ENCODE peak calls at places on chromosomes 3 and 15, in six cellular contexts. One of them, this sample, is unnamed.

GRCh38 chr3:32401541-32402052 is 9.9 kb downstream of the CMTM7 start:
- DNase-seq in kidney epithelial cell: no peak
- DNase-seq in tibial artery: peak
- DNase-seq in T-helper 1 cell: peak
- DNase-seq in WTC11: peak
- DNase-seq in tibial nerve: peak
- DNase-seq in this sample: peak

GRCh38 chr3:38359038-38359437 is 12.5 kb downstream of the XYLB start:
- DNase-seq in kidney epithelial cell: no peak
- DNase-seq in tibial artery: no peak
- DNase-seq in T-helper 1 cell: no peak
- DNase-seq in WTC11: no peak
- DNase-seq in tibial nerve: no peak
- DNase-seq in this sample: no peak

GRCh38 chr15:31802761-31803160 is 227.6 kb upstream of the CHRNA7 start:
- DNase-seq in T-helper 1 cell: no peak
- DNase-seq in kidney epithelial cell: no peak
- DNase-seq in tibial nerve: no peak
- DNase-seq in WTC11: no peak
- DNase-seq in tibial artery: no peak
- DNase-seq in this sample: no peak

GRCh38 chr15:75836953-75837321 is 6.3 kb upstream of the UBE2Q2 start:
- DNase-seq in WTC11: no peak
- DNase-seq in tibial artery: peak
- DNase-seq in tibial nerve: peak
- DNase-seq in kidney epithelial cell: peak
- DNase-seq in T-helper 1 cell: peak
- DNase-seq in this sample: no peak

GRCh38 chr15:70026991-70027390 is 70.7 kb downstream of the TLE3 start:
- DNase-seq in kidney epithelial cell: no peak
- DNase-seq in WTC11: no peak
- DNase-seq in tibial artery: no peak
- DNase-seq in T-helper 1 cell: no peak
- DNase-seq in tibial nerve: no peak
- DNase-seq in this sample: no peak

GRCh38 chr15:43511012-43511885 is 6.2 kb upstream of the MAP1A start:
- DNase-seq in kidney epithelial cell: no peak
- DNase-seq in T-helper 1 cell: peak
- DNase-seq in tibial nerve: no peak
- DNase-seq in WTC11: peak
- DNase-seq in tibial artery: no peak
- DNase-seq in this sample: peak

GRCh38 chr3:120559228-120560061 is 36.7 kb upstream of the NDUFB4 start:
- DNase-seq in WTC11: peak
- DNase-seq in kidney epithelial cell: peak
- DNase-seq in tibial artery: no peak
- DNase-seq in T-helper 1 cell: no peak
- DNase-seq in tibial nerve: peak
- DNase-seq in this sample: no peak

GRCh38 chr15:70382009-70382749 is 284.5 kb upstream of the TLE3 start:
- DNase-seq in T-helper 1 cell: no peak
- DNase-seq in tibial artery: no peak
- DNase-seq in WTC11: no peak
- DNase-seq in tibial nerve: no peak
- DNase-seq in kidney epithelial cell: no peak
- DNase-seq in this sample: no peak

GRCh38 chr15:90143176-90143655 is 40.9 kb upstream of the IDH2 start:
- DNase-seq in WTC11: peak
- DNase-seq in tibial artery: no peak
- DNase-seq in T-helper 1 cell: peak
- DNase-seq in kidney epithelial cell: no peak
- DNase-seq in tibial nerve: no peak
- DNase-seq in this sample: peak

GRCh38 chr15:29631076-29632070 is 190.9 kb downstream of the TJP1 start:
- DNase-seq in tibial artery: no peak
- DNase-seq in kidney epithelial cell: no peak
- DNase-seq in tibial nerve: no peak
- DNase-seq in WTC11: no peak
- DNase-seq in T-helper 1 cell: no peak
- DNase-seq in this sample: no peak

GRCh38 chr3:86792316-86792715 is 198.6 kb downstream of the VGLL3 start:
- DNase-seq in tibial artery: no peak
- DNase-seq in T-helper 1 cell: no peak
- DNase-seq in WTC11: no peak
- DNase-seq in kidney epithelial cell: no peak
- DNase-seq in tibial nerve: no peak
- DNase-seq in this sample: no peak

GRCh38 chr3:139982404-139982803 is 47.4 kb downstream of the CLSTN2 start:
- DNase-seq in tibial nerve: no peak
- DNase-seq in tibial artery: no peak
- DNase-seq in T-helper 1 cell: no peak
- DNase-seq in WTC11: no peak
- DNase-seq in kidney epithelial cell: no peak
- DNase-seq in this sample: no peak

GRCh38 chr3:98765721-98766120 is 2.6 kb downstream of the ST3GAL6 start:
- DNase-seq in tibial nerve: no peak
- DNase-seq in WTC11: no peak
- DNase-seq in kidney epithelial cell: no peak
- DNase-seq in T-helper 1 cell: no peak
- DNase-seq in tibial artery: no peak
- DNase-seq in this sample: no peak

GRCh38 chr3:127455541-127456450 is 134.7 kb downstream of the TPRA1 start:
- DNase-seq in T-helper 1 cell: peak
- DNase-seq in tibial artery: peak
- DNase-seq in WTC11: peak
- DNase-seq in tibial nerve: peak
- DNase-seq in kidney epithelial cell: no peak
- DNase-seq in this sample: peak

GRCh38 chr3:77825045-77825827 is 785.3 kb downstream of the ROBO2 start:
- DNase-seq in kidney epithelial cell: peak
- DNase-seq in tibial nerve: no peak
- DNase-seq in WTC11: no peak
- DNase-seq in tibial artery: no peak
- DNase-seq in T-helper 1 cell: no peak
- DNase-seq in this sample: no peak

GRCh38 chr15:92839696-92840095 is 60.4 kb upstream of the CHD2 start:
- DNase-seq in tibial nerve: no peak
- DNase-seq in T-helper 1 cell: peak
- DNase-seq in tibial artery: no peak
- DNase-seq in WTC11: no peak
- DNase-seq in kidney epithelial cell: no peak
- DNase-seq in this sample: no peak

GRCh38 chr15:89104172-89104564 is 15.9 kb downstream of the ABHD2 start:
- DNase-seq in T-helper 1 cell: no peak
- DNase-seq in tibial artery: peak
- DNase-seq in kidney epithelial cell: no peak
- DNase-seq in WTC11: peak
- DNase-seq in tibial nerve: peak
- DNase-seq in this sample: no peak

GRCh38 chr15:79168922-79169322 is 78.3 kb upstream of the RASGRF1 start:
- DNase-seq in kidney epithelial cell: peak
- DNase-seq in tibial nerve: no peak
- DNase-seq in WTC11: peak
- DNase-seq in T-helper 1 cell: no peak
- DNase-seq in tibial artery: no peak
- DNase-seq in this sample: peak

GRCh38 chr3:52379610-52380009 is 63.5 kb downstream of the DNAH1 start:
- DNase-seq in tibial artery: no peak
- DNase-seq in kidney epithelial cell: no peak
- DNase-seq in tibial nerve: no peak
- DNase-seq in T-helper 1 cell: no peak
- DNase-seq in WTC11: no peak
- DNase-seq in this sample: no peak

GRCh38 chr3:55329849-55330248 is 157.3 kb downstream of the WNT5A start:
- DNase-seq in WTC11: no peak
- DNase-seq in tibial artery: no peak
- DNase-seq in kidney epithelial cell: peak
- DNase-seq in T-helper 1 cell: no peak
- DNase-seq in tibial nerve: no peak
- DNase-seq in this sample: no peak

GRCh38 chr15:40217166-40217785 is 21.6 kb upstream of the PAK6 start:
- DNase-seq in T-helper 1 cell: peak
- DNase-seq in tibial nerve: peak
- DNase-seq in WTC11: no peak
- DNase-seq in kidney epithelial cell: no peak
- DNase-seq in tibial artery: no peak
- DNase-seq in this sample: no peak

GRCh38 chr3:46065294-46065705 is 38.0 kb upstream of the XCR1 start:
- DNase-seq in T-helper 1 cell: peak
- DNase-seq in WTC11: no peak
- DNase-seq in kidney epithelial cell: peak
- DNase-seq in tibial nerve: no peak
- DNase-seq in tibial artery: no peak
- DNase-seq in this sample: no peak

GRCh38 chr3:153623834-153624233 is 461.8 kb downstream of the RAP2B start:
- DNase-seq in WTC11: no peak
- DNase-seq in tibial artery: no peak
- DNase-seq in T-helper 1 cell: peak
- DNase-seq in tibial nerve: no peak
- DNase-seq in kidney epithelial cell: no peak
- DNase-seq in this sample: no peak

GRCh38 chr3:129610276-129610675 is 3.8 kb upstream of the PLXND1 start:
- DNase-seq in tibial artery: no peak
- DNase-seq in tibial nerve: no peak
- DNase-seq in T-helper 1 cell: no peak
- DNase-seq in WTC11: no peak
- DNase-seq in kidney epithelial cell: no peak
- DNase-seq in this sample: no peak

GRCh38 chr15:25065876-25066275 is 111.1 kb downstream of the SNRPN start:
- DNase-seq in T-helper 1 cell: no peak
- DNase-seq in tibial artery: no peak
- DNase-seq in WTC11: no peak
- DNase-seq in tibial nerve: no peak
- DNase-seq in kidney epithelial cell: no peak
- DNase-seq in this sample: no peak

GRCh38 chr3:45554001-45554691 is 40.4 kb upstream of the LIMD1 start:
- DNase-seq in T-helper 1 cell: no peak
- DNase-seq in WTC11: no peak
- DNase-seq in kidney epithelial cell: no peak
- DNase-seq in tibial artery: peak
- DNase-seq in tibial nerve: peak
- DNase-seq in this sample: no peak

GRCh38 chr3:72597043-72597442 is 251.2 kb downstream of the SHQ1 start:
- DNase-seq in kidney epithelial cell: no peak
- DNase-seq in tibial artery: no peak
- DNase-seq in tibial nerve: no peak
- DNase-seq in WTC11: no peak
- DNase-seq in T-helper 1 cell: no peak
- DNase-seq in this sample: no peak

GRCh38 chr15:65268411-65268810 is 18.3 kb downstream of the PARP16 start:
- DNase-seq in tibial artery: no peak
- DNase-seq in kidney epithelial cell: no peak
- DNase-seq in T-helper 1 cell: no peak
- DNase-seq in WTC11: no peak
- DNase-seq in tibial nerve: no peak
- DNase-seq in this sample: no peak

GRCh38 chr15:71562251-71562650 is 248.1 kb upstream of the NR2E3 start:
- DNase-seq in kidney epithelial cell: no peak
- DNase-seq in WTC11: no peak
- DNase-seq in tibial artery: no peak
- DNase-seq in tibial nerve: no peak
- DNase-seq in T-helper 1 cell: no peak
- DNase-seq in this sample: no peak

GRCh38 chr3:146473726-146474125 is 4.4 kb upstream of the PLSCR2 start:
- DNase-seq in tibial nerve: no peak
- DNase-seq in WTC11: no peak
- DNase-seq in T-helper 1 cell: no peak
- DNase-seq in kidney epithelial cell: no peak
- DNase-seq in tibial artery: no peak
- DNase-seq in this sample: no peak

GRCh38 chr3:120167488-120167887 is 73.2 kb upstream of the GSK3B start:
- DNase-seq in kidney epithelial cell: no peak
- DNase-seq in T-helper 1 cell: no peak
- DNase-seq in tibial nerve: no peak
- DNase-seq in WTC11: no peak
- DNase-seq in tibial artery: no peak
- DNase-seq in this sample: no peak

GRCh38 chr15:83753872-83754493 is 100.1 kb downstream of the ADAMTSL3 start:
- DNase-seq in T-helper 1 cell: no peak
- DNase-seq in tibial artery: no peak
- DNase-seq in kidney epithelial cell: no peak
- DNase-seq in tibial nerve: no peak
- DNase-seq in WTC11: no peak
- DNase-seq in this sample: no peak

GRCh38 chr3:80338366-80338765 is 570.6 kb upstream of the ROBO1 start:
- DNase-seq in T-helper 1 cell: no peak
- DNase-seq in WTC11: no peak
- DNase-seq in tibial nerve: no peak
- DNase-seq in kidney epithelial cell: no peak
- DNase-seq in tibial artery: no peak
- DNase-seq in this sample: no peak